ENCODE peak calls at places on chromosomes 7 and 10, in nine cellular contexts. J is Calu3; Q is stimulated activated CD4-positive, alpha-beta T cell treated with anti-CD3 and anti-CD28 coated beads, Interleukin-2, amount 100 ng/mL, for 48 hours; Y is stromal cell of bone marrow; Z is AG20443; E is fibroblast of gingiva; W is NCI-H2081; F is A549; D is HCEC 1CT. H is an unnamed sample.

GRCh38 chr7:90595801-90596683 is at the start of gene CDK14:
- DNase-seq in J (peak; percentile 78), Q (peak; percentile 39), Y (peak; percentile 54), Z (peak; percentile 90), E (peak; percentile 66), W (peak; percentile 73), F (peak; percentile 44), D (peak; percentile 70), H (no peak)

GRCh38 chr10:86373251-86373650 is 6.7 kb upstream of the GRID1 start:
- DNase-seq in J (no peak), Q (no peak), Y (no peak), Z (no peak), E (no peak), W (no peak), F (no peak), D (no peak), H (no peak)

GRCh38 chr7:2403718-2404648 is 572 bp downstream of the CHST12 start:
- DNase-seq in J (peak; percentile 67), Q (no peak), Y (no peak), Z (peak; percentile 66), E (no peak), W (no peak), F (no peak), D (peak; percentile 22), H (no peak)

GRCh38 chr7:44394636-44395035 is 69.2 kb upstream of the CAMK2B start:
- DNase-seq in J (no peak), Q (no peak), Y (no peak), Z (no peak), E (no peak), W (no peak), F (no peak), D (no peak), H (no peak)

GRCh38 chr7:132882714-132883428 is 199.0 kb downstream of the CHCHD3 start:
- DNase-seq in J (no peak), Q (peak; percentile 3), Y (no peak), Z (no peak), E (no peak), W (no peak), F (no peak), D (no peak), H (peak; percentile 47)

GRCh38 chr7:94578615-94579014 is 69.0 kb downstream of the CASD1 start:
- DNase-seq in J (peak; percentile 46), Q (no peak), Y (no peak), Z (no peak), E (no peak), W (no peak), F (no peak), D (peak; percentile 9), H (no peak)

GRCh38 chr10:68095176-68095575 is 14.1 kb upstream of the MYPN start:
- DNase-seq in J (peak; percentile 13), Q (no peak), Y (no peak), Z (peak; percentile 48), E (no peak), W (no peak), F (peak; percentile 67), D (peak; percentile 86), H (no peak)

GRCh38 chr7:108045154-108045553 is 42.2 kb upstream of the LAMB1 start:
- DNase-seq in J (no peak), Q (no peak), Y (peak; percentile 12), Z (peak; percentile 22), E (peak; percentile 75), W (no peak), F (no peak), D (peak; percentile 37), H (no peak)

GRCh38 chr7:24825315-24825917 is 68.2 kb upstream of the GSDME start:
- DNase-seq in J (peak; percentile 43), Q (no peak), Y (no peak), Z (no peak), E (no peak), W (no peak), F (peak; percentile 41), D (peak; percentile 51), H (no peak)

GRCh38 chr10:78846071-78846470 is 222.7 kb upstream of the ZMIZ1 start:
- DNase-seq in J (no peak), Q (no peak), Y (no peak), Z (no peak), E (no peak), W (no peak), F (no peak), D (no peak), H (no peak)

GRCh38 chr10:52568309-52568708 is 204.3 kb downstream of the MBL2 start:
- DNase-seq in J (no peak), Q (no peak), Y (peak; percentile 34), Z (peak; percentile 17), E (no peak), W (no peak), F (no peak), D (no peak), H (no peak)

GRCh38 chr10:92573798-92574544 is at the start of gene IDE:
- DNase-seq in J (peak; percentile 81), Q (peak; percentile 83), Y (peak; percentile 76), Z (peak; percentile 95), E (peak; percentile 86), W (peak; percentile 72), F (peak; percentile 91), D (peak; percentile 91), H (peak; percentile 45)

GRCh38 chr7:105388373-105389089 is at the start of gene SRPK2:
- DNase-seq in J (peak; percentile 82), Q (peak; percentile 69), Y (peak; percentile 45), Z (peak; percentile 96), E (peak; percentile 61), W (peak; percentile 76), F (peak; percentile 81), D (peak; percentile 59), H (no peak)

GRCh38 chr10:102646610-102647432 is 2.5 kb downstream of the TRIM8 start:
- DNase-seq in J (no peak), Q (peak; percentile 42), Y (no peak), Z (no peak), E (peak; percentile 62), W (no peak), F (no peak), D (no peak), H (no peak)

GRCh38 chr10:132272061-132272766 is 35.5 kb downstream of the STK32C start:
- DNase-seq in J (no peak), Q (no peak), Y (peak; percentile 25), Z (peak; percentile 76), E (peak; percentile 33), W (no peak), F (no peak), D (no peak), H (no peak)

GRCh38 chr10:25297466-25297865 is 122.7 kb downstream of the GPR158 start:
- DNase-seq in J (no peak), Q (no peak), Y (no peak), Z (no peak), E (no peak), W (no peak), F (no peak), D (no peak), H (no peak)

GRCh38 chr7:45136106-45137060 is 21.2 kb upstream of the RAMP3 start:
- DNase-seq in J (peak; percentile 78), Q (peak; percentile 67), Y (peak; percentile 62), Z (peak; percentile 86), E (peak; percentile 59), W (peak; percentile 83), F (peak; percentile 76), D (peak; percentile 53), H (peak; percentile 41)

GRCh38 chr7:148699772-148700629 is 1.3 kb downstream of the CUL1 start:
- DNase-seq in J (no peak), Q (no peak), Y (no peak), Z (peak; percentile 39), E (peak; percentile 54), W (no peak), F (peak; percentile 9), D (peak; percentile 55), H (no peak)

GRCh38 chr7:91634485-91635177 is 245.9 kb downstream of the MTERF1 start:
- DNase-seq in J (no peak), Q (no peak), Y (no peak), Z (no peak), E (no peak), W (peak; percentile 99), F (no peak), D (no peak), H (no peak)

GRCh38 chr10:6504296-6504695 is 75.8 kb downstream of the PRKCQ start:
- DNase-seq in J (no peak), Q (peak; percentile 49), Y (no peak), Z (no peak), E (no peak), W (no peak), F (no peak), D (no peak), H (no peak)

H was measured in GM12878.